ENCODE peak calls at places on chromosomes 3 and 15, in six cellular contexts. Y is HepG2, A is K562, M is A549, X is NB4, G is GM12878. N is an unnamed sample.

GRCh38 chr3:112740800-112741199 is 99.9 kb upstream of the CCDC80 start:
- DNase-seq in Y (no peak), X (no peak), A (no peak), G (no peak), M (no peak), N (no peak)

GRCh38 chr3:188169826-188170455 is 16.0 kb downstream of the LPP start:
- DNase-seq in X (no peak), M (no peak), G (no peak), A (no peak), Y (no peak), N (no peak)

GRCh38 chr15:82950746-82951370 is 1.7 kb downstream of the HOMER2 start:
- DNase-seq in M (no peak), A (no peak), G (no peak), X (no peak), Y (peak; percentile 11), N (no peak)

GRCh38 chr3:131840151-131840797 is 194.5 kb downstream of the CPNE4 start:
- DNase-seq in M (no peak), A (no peak), X (no peak), G (no peak), Y (no peak), N (no peak)

GRCh38 chr3:124992041-124992440 is 57.5 kb upstream of the MUC13 start:
- DNase-seq in G (no peak), X (no peak), Y (peak; percentile 70), A (no peak), M (no peak), N (no peak)

GRCh38 chr15:92810418-92811138 is 89.5 kb upstream of the CHD2 start:
- DNase-seq in M (no peak), X (peak; percentile 86), G (no peak), A (peak; percentile 72), Y (no peak), N (peak; percentile 42)

GRCh38 chr3:14496351-14496750 is 43.8 kb downstream of the GRIP2 start:
- DNase-seq in A (no peak), G (no peak), Y (no peak), M (no peak), X (no peak), N (no peak)

GRCh38 chr3:111595239-111595638 is at the start of gene ZBED2:
- DNase-seq in X (no peak), G (no peak), A (no peak), Y (no peak), M (no peak), N (no peak)

GRCh38 chr15:34154725-34155204 is 52.9 kb downstream of the PGBD4 start:
- DNase-seq in G (no peak), Y (no peak), A (no peak), M (peak; percentile 40), X (peak; percentile 17), N (no peak)

GRCh38 chr15:25022233-25022632 is 67.4 kb downstream of the SNRPN start:
- DNase-seq in A (no peak), M (no peak), Y (no peak), G (no peak), X (no peak), N (peak; percentile 55)
- TF ChIP-seq MYC in A (no peak), M (no peak), Y (no peak), G (no peak), X (no peak), N (no peak)

DNA sequence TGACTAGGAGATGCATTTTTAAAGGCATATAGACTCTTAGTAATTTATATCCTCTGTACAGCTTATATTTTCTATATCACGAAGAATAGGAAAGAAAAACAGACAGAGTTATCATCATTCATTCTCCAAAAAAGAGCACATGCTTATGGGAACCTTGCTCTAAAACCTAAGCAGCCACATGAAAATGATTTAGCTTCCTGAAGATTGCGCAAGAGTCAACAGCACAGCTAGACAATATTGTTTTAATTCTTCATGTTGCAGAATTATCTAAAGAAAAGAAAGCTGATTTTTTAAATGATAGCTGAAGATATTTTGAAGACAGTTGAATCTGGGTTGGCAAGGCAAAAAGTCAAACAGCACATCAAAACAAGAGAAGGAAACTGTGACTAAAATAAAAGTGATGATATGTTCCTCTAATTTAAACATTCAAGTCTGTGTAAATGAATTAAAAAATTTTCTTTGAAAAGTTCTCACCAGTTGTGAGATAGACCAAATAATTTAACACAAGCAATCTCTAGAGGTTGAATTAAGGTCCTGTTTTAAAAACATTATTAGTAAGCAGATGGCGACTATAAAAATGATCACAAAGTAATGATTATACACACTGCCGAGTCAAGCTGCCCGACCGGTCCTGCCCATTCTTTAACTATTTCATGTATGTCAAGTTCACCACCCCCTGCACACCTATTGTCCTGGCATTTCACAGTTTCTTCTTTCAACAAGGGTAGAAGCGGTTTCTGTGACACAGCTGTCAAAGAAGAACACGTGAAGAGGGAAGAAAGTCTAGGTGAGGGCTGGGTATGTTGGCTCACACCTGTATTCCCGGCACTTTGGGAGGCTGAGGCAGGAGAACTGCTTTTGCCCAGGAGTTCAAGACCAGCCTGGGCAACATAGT is 74.2 kb upstream of the BHLHE40 start:
- DNase-seq in X (peak; percentile 63), Y (no peak), A (no peak), G (no peak), M (no peak), N (peak; percentile 21)
- TF ChIP-seq MYC in X (peak; percentile 82), Y (no peak), A (no peak), G (no peak), M (no peak), N (no peak)

DNA sequence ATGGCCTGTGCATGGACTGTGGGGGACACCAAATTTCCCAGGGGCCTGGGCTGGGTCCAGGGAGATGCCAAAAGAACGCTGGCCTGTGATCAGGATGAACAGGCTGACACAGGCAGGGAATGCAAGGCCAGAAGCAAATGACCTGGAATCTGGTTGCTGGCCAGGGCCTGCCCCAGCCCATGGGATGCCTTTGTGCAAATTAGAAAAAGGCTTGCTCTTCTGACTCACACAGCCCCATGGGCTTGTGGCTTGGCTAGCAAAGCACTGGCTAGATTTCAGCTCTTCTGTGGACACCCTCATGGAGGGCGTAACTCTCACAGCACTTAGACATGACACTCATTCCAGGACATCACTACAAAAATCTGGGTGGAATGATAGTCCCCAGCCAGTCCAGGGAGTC is 356.0 kb downstream of the SHQ1 start:
- DNase-seq in M (no peak), Y (no peak), X (no peak), A (no peak), G (no peak), N (no peak)
- TF ChIP-seq MYC in M (no peak), Y (no peak), X (no peak), A (no peak), G (no peak), N (no peak)

DNA sequence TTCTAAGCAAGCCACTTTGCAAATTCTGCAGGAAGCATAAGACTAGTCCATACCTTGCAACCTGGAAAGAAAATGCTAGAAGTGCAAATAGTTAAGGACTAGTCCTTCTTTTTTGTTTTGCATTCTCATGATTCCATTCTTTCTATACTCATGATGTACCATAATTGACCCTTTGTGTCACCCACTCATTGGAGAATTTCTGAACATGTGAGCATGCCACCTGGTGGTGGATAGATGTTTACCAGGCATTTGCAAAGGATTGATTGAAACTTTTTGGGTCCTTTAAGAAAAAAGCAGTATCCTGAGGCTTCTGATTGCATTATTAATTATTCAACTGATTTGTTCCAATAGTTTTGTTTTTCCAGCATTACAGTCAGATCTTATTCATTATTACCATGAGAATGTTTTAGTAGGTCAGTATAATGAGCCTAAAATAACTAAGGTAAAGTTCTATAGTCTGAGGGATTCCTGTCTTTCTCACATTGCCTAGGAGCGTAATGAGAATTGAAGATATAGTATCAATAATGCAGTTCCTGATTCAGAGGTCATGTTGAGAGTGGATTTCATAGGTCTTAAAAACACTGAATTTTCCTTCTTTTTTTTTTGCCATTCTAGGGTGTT is 20.2 kb upstream of the DIPK2A start:
- DNase-seq in M (no peak), A (peak; percentile 22), G (no peak), Y (peak; percentile 34), X (peak; percentile 42), N (peak; percentile 49)
- TF ChIP-seq MYC in M (no peak), A (no peak), G (no peak), Y (no peak), X (no peak), N (no peak)

GRCh38 chr3:47916201-47916600 is 100.0 kb downstream of the MAP4 start:
- DNase-seq in A (no peak), M (no peak), Y (no peak), X (no peak), G (no peak), N (no peak)
- TF ChIP-seq MYC in A (no peak), M (no peak), Y (no peak), X (no peak), G (no peak), N (no peak)

GRCh38 chr15:90465930-90466567 is 63.7 kb upstream of the CRTC3 start:
- DNase-seq in A (no peak), M (no peak), Y (no peak), G (no peak), X (no peak), N (peak; percentile 51)
- TF ChIP-seq MYC in A (no peak), M (no peak), Y (no peak), G (no peak), X (no peak), N (no peak)

GRCh38 chr15:88264622-88265021 is 8.1 kb upstream of the NTRK3 start:
- DNase-seq in G (no peak), A (no peak), Y (no peak), X (no peak), M (no peak), N (no peak)
- TF ChIP-seq MYC in G (no peak), A (no peak), Y (no peak), X (no peak), M (no peak), N (no peak)

GRCh38 chr3:175356899-175357324 is 497.8 kb downstream of the NAALADL2 start:
- DNase-seq in Y (no peak), A (no peak), X (no peak), M (no peak), G (no peak), N (peak; percentile 18)
- TF ChIP-seq MYC in Y (no peak), A (no peak), X (no peak), M (no peak), G (no peak), N (no peak)